ENCODE peak calls at places on chromosomes 11 and 22, in eight cellular contexts. Q, P, C, W, X, S, Y and O are unnamed samples.
A peak's percentile ranks its signal among the peaks of the same experiment; 100 is the strongest.

GRCh38 chr11:73787051-73787642 is 527 bp upstream of the MRPL48 start:
- DNase-seq in S (no peak), X (no peak), Q (no peak), C (no peak), W (no peak), P (no peak), Y (no peak), O (peak; percentile 6)

GRCh38 chr22:50010676-50011446 is 1.7 kb downstream of the IL17REL start:
- DNase-seq in C (no peak), P (no peak), Y (peak; percentile 39), X (no peak), W (no peak), Q (peak; percentile 81), S (peak; percentile 72), O (no peak)

GRCh38 chr11:108897916-108898315 is 233.0 kb downstream of the DDX10 start:
- DNase-seq in W (no peak), C (no peak), P (no peak), S (no peak), Q (no peak), X (no peak), Y (no peak), O (no peak)

GRCh38 chr11:27934830-27935145 is 173.2 kb downstream of the KIF18A start:
- DNase-seq in Q (no peak), S (no peak), C (no peak), Y (no peak), W (peak; percentile 28), P (peak; percentile 96), X (no peak), O (peak; percentile 93)

GRCh38 chr11:88087281-88087680 is 88.0 kb downstream of the RAB38 start:
- DNase-seq in Q (no peak), P (no peak), W (no peak), Y (no peak), S (no peak), X (no peak), C (no peak), O (no peak)

GRCh38 chr11:68632802-68633201 is 51.5 kb upstream of the GAL start:
- DNase-seq in W (peak; percentile 94), S (no peak), Y (no peak), P (peak; percentile 24), C (peak; percentile 68), Q (peak; percentile 60), X (no peak), O (peak; percentile 31)

GRCh38 chr11:120135838-120136237 is 2.1 kb downstream of the TRIM29 start:
- DNase-seq in P (no peak), Q (no peak), X (no peak), Y (no peak), S (no peak), W (no peak), C (no peak), O (no peak)

GRCh38 chr11:81219661-81220060 is 1514.0 kb downstream of the FAM181B start:
- DNase-seq in W (peak; percentile 4), X (no peak), C (no peak), S (no peak), Q (no peak), P (no peak), Y (no peak), O (no peak)

GRCh38 chr11:70432065-70432464 is 33.7 kb downstream of the CTTN start:
- DNase-seq in W (no peak), Q (no peak), P (no peak), S (peak; percentile 72), C (no peak), X (no peak), Y (no peak), O (no peak)

GRCh38 chr11:114279778-114280532 is 16.2 kb upstream of the NNMT start:
- DNase-seq in W (peak; percentile 44), Y (no peak), Q (no peak), X (no peak), S (no peak), C (no peak), P (peak; percentile 51), O (no peak)

GRCh38 chr22:50165438-50166123 is 5.0 kb upstream of the PANX2 start:
- DNase-seq in C (no peak), P (no peak), W (no peak), S (no peak), Y (no peak), Q (no peak), X (no peak), O (no peak)

GRCh38 chr22:46321387-46321775 is 14.1 kb upstream of the TRMU start:
- DNase-seq in X (no peak), Y (no peak), Q (no peak), S (no peak), P (no peak), C (no peak), W (no peak), O (no peak)

GRCh38 chr11:2175659-2176058 is 4.0 kb upstream of the TH start:
- DNase-seq in Q (no peak), X (no peak), P (peak; percentile 23), C (no peak), S (no peak), W (no peak), Y (no peak), O (peak; percentile 78)

GRCh38 chr11:125343732-125344131 is 152.3 kb downstream of the FEZ1 start:
- DNase-seq in X (no peak), Q (no peak), P (no peak), C (no peak), W (no peak), Y (no peak), S (no peak), O (no peak)

GRCh38 chr22:37241351-37242142 is 2.5 kb downstream of the RAC2 start:
- DNase-seq in Y (no peak), S (peak; percentile 87), W (no peak), C (no peak), P (no peak), X (no peak), Q (peak; percentile 46), O (no peak)

GRCh38 chr11:80598905-80599304 is 1158.1 kb upstream of the TENM4 start:
- DNase-seq in S (no peak), Y (no peak), X (no peak), Q (no peak), P (no peak), W (no peak), C (no peak), O (no peak)

GRCh38 chr11:114496915-114497314 is 57.6 kb downstream of the REXO2 start:
- DNase-seq in X (no peak), C (no peak), Q (no peak), S (no peak), P (no peak), W (no peak), Y (no peak), O (no peak)

GRCh38 chr11:19345848-19346681 is 105.3 kb upstream of the E2F8 start:
- DNase-seq in Y (no peak), C (no peak), W (peak; percentile 82), X (no peak), P (no peak), S (peak; percentile 57), Q (peak; percentile 87), O (no peak)